ENCODE peak calls at places on chromosome 22, in ten cellular contexts. L is uterus, S is Peyer's patch, E is transverse colon, V is ovary, U is spleen, K is esophagus squamous epithelium, R is stomach, M is prostate gland, O is endothelial cell of umbilical vein. B is an unnamed sample. For H3K27me3, the result is how much of the 10 kb centered on the place peaks cover.

GRCh38 chr22:46935506-46936377 is 173.3 kb downstream of the TBC1D22A start:
- DNase-seq in L (no peak), S (peak), E (peak), V (no peak), U (no peak), K (no peak), R (no peak), M (peak), O (no peak), B (peak)

GRCh38 chr22:30863161-30863833 is 105.3 kb downstream of the MORC2 start:
- DNase-seq in L (no peak), S (peak), E (no peak), V (peak), U (peak), K (no peak), R (peak), M (no peak), O (no peak), B (no peak)

GRCh38 chr22:30948930-30949342 is 19.6 kb downstream of the MORC2 start:
- DNase-seq in L (no peak), S (no peak), E (no peak), V (no peak), U (no peak), K (no peak), R (no peak), M (no peak), O (no peak), B (no peak)

GRCh38 chr22:43128928-43129424 is 14.2 kb downstream of the MCAT start:
- DNase-seq in L (no peak), S (peak), E (peak), V (no peak), U (no peak), K (no peak), R (peak), M (no peak), O (no peak), B (no peak)

GRCh38 chr22:30423296-30423958 is 2.1 kb upstream of the MTFP1 start:
- DNase-seq in L (no peak), S (peak), E (peak), V (no peak), U (peak), K (no peak), R (no peak), M (peak), O (no peak), B (peak)

GRCh38 chr22:49328630-49329405 is 498.9 kb downstream of the BRD1 start:
- DNase-seq in L (no peak), S (no peak), E (no peak), V (no peak), U (peak), K (no peak), R (peak), M (no peak), O (no peak), B (no peak)

GRCh38 chr22:31332010-31332409 is 14.1 kb downstream of the PATZ1 start:
- DNase-seq in L (no peak), S (no peak), E (no peak), V (no peak), U (no peak), K (no peak), R (no peak), M (no peak), O (no peak), B (no peak)

GRCh38 chr22:42834177-42834949 is 22.7 kb downstream of the ARFGAP3 start:
- DNase-seq in L (no peak), S (no peak), E (no peak), V (no peak), U (no peak), K (no peak), R (no peak), M (no peak), O (no peak), B (no peak)

GRCh38 chr22:43956383-43956782 is 1.1 kb downstream of the SAMM50 start:
- DNase-seq in L (no peak), S (no peak), E (no peak), V (no peak), U (no peak), K (no peak), R (no peak), M (no peak), O (no peak), B (no peak)

GRCh38 chr22:41445171-41446056 is 1.2 kb downstream of the TOB2 start:
- DNase-seq in L (peak), S (peak), E (peak), V (peak), U (peak), K (no peak), R (peak), M (peak), O (peak), B (peak)

GRCh38 chr22:45584621-45585436 is 82.1 kb downstream of the FBLN1 start:
- DNase-seq in L (no peak), S (peak), E (no peak), V (no peak), U (peak), K (no peak), R (no peak), M (no peak), O (no peak), B (no peak)

GRCh38 chr22:20401376-20402020 is 7.5 kb downstream of the ZNF74 start:
- DNase-seq in L (no peak), S (no peak), E (no peak), V (no peak), U (no peak), K (no peak), R (no peak), M (no peak), O (no peak), B (no peak)

GRCh38 chr22:20403779-20404140 is 9.8 kb downstream of the ZNF74 start:
- DNase-seq in L (no peak), S (no peak), E (no peak), V (no peak), U (peak), K (no peak), R (no peak), M (no peak), O (no peak), B (no peak)

GRCh38 chr22:20405291-20405930 is 11.5 kb downstream of the ZNF74 start:
- DNase-seq in L (no peak), S (no peak), E (no peak), V (no peak), U (peak), K (no peak), R (no peak), M (no peak), O (no peak), B (no peak)

GRCh38 chr22:20404881-20405280 is 10.9 kb downstream of the ZNF74 start:
- DNase-seq in L (no peak), S (no peak), E (no peak), V (no peak), U (peak), K (no peak), R (no peak), M (no peak), O (no peak), B (no peak)

DNA sequence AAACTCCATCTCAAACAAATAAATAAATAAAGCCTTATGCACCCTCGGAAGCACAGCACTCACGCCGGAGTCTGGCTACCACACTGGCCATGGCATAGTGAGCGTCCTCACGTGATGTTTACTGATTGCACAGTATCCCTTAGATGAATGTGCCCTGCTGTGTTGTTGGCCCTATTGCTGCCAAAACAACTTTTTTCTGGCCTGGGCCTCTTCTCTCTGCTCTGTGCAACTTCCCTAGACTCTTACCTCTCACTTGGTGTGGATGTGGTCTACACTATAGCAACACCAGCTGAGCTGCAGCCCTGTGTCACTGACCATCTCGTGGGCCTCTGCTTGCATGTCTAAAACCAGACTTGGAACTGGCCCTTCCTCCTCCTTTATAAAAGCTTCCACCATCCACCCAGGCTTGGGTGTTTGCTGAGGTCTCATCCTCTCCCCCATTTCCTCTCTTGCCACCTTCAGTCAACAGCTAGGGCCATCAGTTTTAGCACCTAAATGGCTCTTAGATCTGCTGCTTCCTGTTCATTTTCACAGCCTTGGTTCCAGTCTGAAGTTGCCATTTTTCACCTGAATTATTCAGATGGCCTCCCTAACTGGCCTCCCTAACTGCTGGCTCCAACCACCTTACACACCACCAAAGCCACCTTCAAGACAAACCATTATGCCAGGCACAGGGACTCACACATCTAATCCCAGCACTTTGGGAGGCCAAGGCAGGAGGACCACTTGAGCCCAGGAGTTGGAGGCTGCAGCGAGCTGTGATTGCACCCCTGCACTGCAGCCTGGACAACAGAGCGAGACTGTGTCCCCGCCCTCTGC is 9.2 kb downstream of the ZNF74 start:
- DNase-seq in L (no peak), S (no peak), E (no peak), V (no peak), U (no peak), K (no peak), R (no peak), M (no peak), O (no peak), B (peak)
- H3K27me3 ChIP-seq in L (under half), S (under half), E (under half), V (under half), U (under half), K (under half), R (under half), M (under half), O (under half), B (under half)

DNA sequence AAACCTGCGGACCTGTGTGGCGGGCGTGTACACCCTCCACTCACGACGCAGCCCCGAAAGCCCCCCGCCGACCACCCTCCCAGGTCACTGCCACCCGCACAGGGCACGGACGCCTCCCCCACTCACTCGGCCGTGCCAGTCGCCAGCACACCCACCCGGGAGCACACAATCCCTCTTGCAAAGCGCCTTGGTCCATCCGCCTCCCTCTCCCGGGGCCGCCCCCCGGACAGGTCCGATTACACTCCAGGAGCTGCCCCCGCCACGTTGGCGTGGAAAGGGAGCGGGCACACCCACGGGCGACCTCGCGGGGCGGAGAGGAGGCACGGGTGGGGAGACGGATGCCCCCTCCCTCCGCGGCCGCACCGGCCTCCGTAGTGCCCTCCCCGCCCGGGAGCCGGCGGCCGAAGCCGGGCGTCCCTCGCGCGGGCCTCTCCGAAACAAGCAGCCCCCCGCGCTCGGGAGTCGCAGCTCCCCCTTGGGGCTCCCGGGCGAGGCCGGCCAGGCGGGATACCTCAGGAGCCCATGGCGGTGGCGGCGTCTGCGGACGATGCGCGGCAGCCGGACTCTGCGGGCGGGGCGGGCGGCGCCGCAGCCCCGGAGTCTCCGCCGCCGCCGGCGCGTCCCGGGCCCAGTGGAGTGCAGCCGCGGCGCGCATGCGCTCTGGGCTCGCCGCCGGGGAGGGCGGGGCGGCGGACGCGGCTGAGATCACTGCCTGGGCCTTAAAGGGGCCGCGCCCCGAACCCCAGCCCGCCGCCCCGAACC is at the start of gene TMEM184B:
- DNase-seq in L (peak), S (peak), E (peak), V (peak), U (peak), K (no peak), R (peak), M (peak), O (peak), B (peak)
- TF ChIP-seq POLR2A in L (peak), S (peak), E (peak), V (peak), U (no peak), K (peak), R (no peak), M (peak), O (peak), B (peak)

GRCh38 chr22:36368359-36368983 is 19.3 kb downstream of the MYH9 start:
- DNase-seq in L (no peak), S (no peak), E (no peak), V (no peak), U (no peak), K (no peak), R (no peak), M (no peak), O (peak), B (no peak)
- H3K27ac ChIP-seq in L (peak), S (peak), E (peak), V (no peak), U (peak), K (peak), R (peak), M (peak), O (peak), B (peak)

GRCh38 chr22:22907551-22908494 is 20.2 kb downstream of the IGLL5 start:
- DNase-seq in L (no peak), S (no peak), E (no peak), V (no peak), U (peak), K (no peak), R (no peak), M (no peak), O (no peak), B (no peak)
- H3K27me3 ChIP-seq in L (under half), S (under half), E (under half), V (under half), U (under half), K (under half), R (under half), M (under half), O (under half), B (under half)

DNA sequence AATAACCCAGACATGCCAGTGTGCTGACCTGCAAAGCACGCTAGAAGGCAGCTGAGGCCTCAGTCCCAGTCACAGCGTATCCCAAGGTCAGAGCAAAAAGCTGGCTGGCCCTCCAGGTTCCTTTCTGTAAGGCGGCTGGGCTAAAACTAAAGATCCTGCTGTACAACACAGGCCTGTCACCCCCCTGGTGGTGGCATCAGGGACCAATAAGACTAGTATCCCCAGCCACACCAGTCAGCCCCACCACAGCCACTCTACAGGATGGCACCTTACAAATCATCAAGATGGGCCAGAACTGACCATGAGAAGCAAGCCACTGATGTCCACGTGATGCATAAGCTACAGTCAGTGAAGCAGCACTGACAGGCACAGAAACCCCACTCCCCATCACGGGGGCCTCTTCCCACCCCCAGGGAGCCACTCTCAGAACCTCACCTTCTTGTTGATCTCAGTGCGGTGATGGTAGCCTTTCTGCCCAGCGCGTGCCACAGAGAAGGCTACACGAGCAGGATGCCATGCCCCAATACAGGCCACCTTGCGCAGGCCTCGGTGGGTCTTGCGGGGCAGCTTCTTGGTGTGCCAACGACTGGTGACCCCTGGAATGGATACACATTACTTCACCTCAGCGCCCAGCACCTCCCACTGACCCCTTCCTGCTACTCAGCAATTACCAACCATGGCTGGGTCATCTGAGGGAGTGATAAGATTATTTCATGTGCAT is 5.0 kb downstream of the RPL3 start:
- DNase-seq in L (no peak), S (no peak), E (no peak), V (no peak), U (no peak), K (no peak), R (no peak), M (no peak), O (no peak), B (no peak)
- TF ChIP-seq POLR2A in L (no peak), S (no peak), E (no peak), V (no peak), U (no peak), K (no peak), R (no peak), M (no peak), O (peak), B (no peak)

GRCh38 chr22:32751065-32751739 is 50.3 kb upstream of the TIMP3 start:
- DNase-seq in L (no peak), S (no peak), E (no peak), V (no peak), U (no peak), K (no peak), R (no peak), M (no peak), O (no peak), B (no peak)
- H3K27ac ChIP-seq in L (no peak), S (no peak), E (no peak), V (no peak), U (no peak), K (no peak), R (no peak), M (no peak), O (no peak), B (no peak)

GRCh38 chr22:37471721-37472417 is 14.3 kb downstream of the MFNG start:
- DNase-seq in L (no peak), S (no peak), E (no peak), V (no peak), U (no peak), K (no peak), R (no peak), M (no peak), O (no peak), B (no peak)
- H3K27me3 ChIP-seq in L (under half), S (under half), E (under half), V (under half), U (under half), K (under half), R (half or more), M (under half), O (under half), B (under half)

DNA sequence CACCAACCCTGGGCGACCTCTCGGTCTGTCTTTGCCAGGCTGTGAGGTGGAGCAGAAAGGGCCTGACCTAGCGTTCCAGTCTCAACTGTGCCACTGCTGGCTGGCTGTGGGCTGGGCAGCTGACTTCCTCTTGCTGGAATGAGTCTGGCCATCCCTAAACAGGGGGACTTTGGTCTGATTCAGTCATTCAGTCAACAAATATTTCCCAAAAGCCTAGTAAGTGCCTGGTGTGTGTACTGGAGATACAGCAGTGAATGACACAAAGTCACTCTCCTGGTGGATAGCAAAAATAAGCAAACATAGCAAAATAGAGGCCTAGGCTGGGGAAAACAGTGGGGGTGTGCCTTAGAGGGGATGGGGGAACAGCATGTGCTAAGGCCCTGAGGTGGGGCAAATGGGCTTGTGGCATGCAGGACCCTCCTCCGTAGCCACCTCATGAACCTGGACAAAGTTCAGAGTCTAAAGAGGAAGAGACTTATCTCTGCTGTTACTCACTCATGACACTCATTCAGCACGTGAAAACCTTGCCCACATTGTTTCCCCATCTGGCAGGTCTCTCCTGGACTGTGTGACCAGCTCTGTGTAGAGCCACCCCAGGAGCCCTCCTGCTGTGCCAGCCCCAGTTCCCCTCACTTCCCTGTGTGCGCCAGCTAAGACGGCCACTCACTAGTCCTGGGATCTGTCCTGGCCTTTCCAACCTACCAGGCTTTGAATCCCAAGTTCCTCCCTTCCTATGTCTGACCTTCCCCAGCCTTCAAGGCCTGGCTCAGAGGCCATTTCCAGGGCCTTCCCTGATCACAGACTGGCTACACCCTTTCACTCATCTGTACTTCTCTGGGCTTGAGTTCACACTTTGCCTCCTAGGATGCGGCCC is 4.7 kb downstream of the GUCD1 start:
- DNase-seq in L (no peak), S (peak), E (peak), V (no peak), U (no peak), K (no peak), R (peak), M (no peak), O (no peak), B (peak)
- TF ChIP-seq POLR2A in L (no peak), S (peak), E (peak), V (no peak), U (no peak), K (no peak), R (no peak), M (no peak), O (no peak), B (peak)

DNA sequence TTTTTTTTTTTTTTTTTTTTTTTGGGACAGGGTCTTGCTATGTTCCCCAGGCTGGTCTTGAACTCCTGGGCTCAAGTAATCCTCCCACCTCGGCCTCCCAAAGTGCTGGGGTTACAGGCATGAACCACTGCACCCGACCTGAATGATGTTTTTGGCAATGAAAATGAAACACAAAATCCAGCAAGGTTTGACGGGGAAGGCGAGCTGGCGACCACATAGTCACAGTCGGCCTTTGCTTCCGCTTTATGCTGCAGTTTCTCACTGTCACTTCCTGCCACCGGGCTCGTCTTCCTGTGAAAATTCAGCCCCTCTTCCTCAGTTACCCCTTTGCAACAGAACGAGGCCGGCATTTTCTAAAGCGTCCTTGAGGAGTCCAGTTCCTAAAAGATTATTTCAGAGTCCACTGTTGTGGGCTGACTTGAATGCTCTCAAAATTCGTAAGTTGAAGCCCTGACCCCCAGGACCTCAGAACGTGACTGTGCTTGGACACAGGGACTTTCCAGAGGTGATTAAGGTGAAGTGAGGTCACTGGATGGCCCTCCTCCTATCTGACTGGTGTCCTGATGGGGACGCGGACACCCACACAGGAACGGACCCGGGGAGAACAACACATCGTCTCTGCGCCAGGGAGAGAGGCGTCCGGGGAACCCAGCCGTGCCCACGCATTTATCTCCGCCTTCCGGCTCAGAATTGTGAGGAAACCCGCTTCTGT is 2.9 kb upstream of the BID start:
- DNase-seq in L (no peak), S (no peak), E (peak), V (no peak), U (peak), K (no peak), R (peak), M (no peak), O (peak), B (peak)
- H3K27ac ChIP-seq in L (no peak), S (peak), E (peak), V (no peak), U (peak), K (peak), R (peak), M (no peak), O (no peak), B (peak)

GRCh38 chr22:50483556-50483955 is 2.2 kb downstream of the ADM2 start:
- DNase-seq in L (no peak), S (no peak), E (no peak), V (no peak), U (no peak), K (no peak), R (no peak), M (no peak), O (no peak), B (no peak)
- H3K27me3 ChIP-seq in L (under half), S (under half), E (under half), V (under half), U (under half), K (under half), R (half or more), M (under half), O (under half), B (under half)

B was measured in right lobe of liver.